ENCODE peak calls at places on chromosome 20, in eight cellular contexts. X is T-helper 17 cell; O is midbrain; F is dermis blood vessel endothelial cell; B is H4; Y is hypothalamus; H is NCI-H460; M is effector CD4-positive, alpha-beta T cell. G is an unnamed sample.

GRCh38 chr20:9348316-9348715 is 166.1 kb upstream of the LAMP5 start:
- DNase-seq in X (no peak), O (no peak), F (no peak), B (no peak), Y (no peak), H (no peak), M (no peak), G (no peak)

GRCh38 chr20:57088436-57088835 is 178.0 kb downstream of the BMP7 start:
- DNase-seq in X (no peak), O (no peak), F (no peak), B (no peak), Y (no peak), H (no peak), M (no peak), G (no peak)

GRCh38 chr20:41533537-41534136 is 84.5 kb downstream of the CHD6 start:
- DNase-seq in X (no peak), O (no peak), F (peak), B (no peak), Y (no peak), H (no peak), M (no peak), G (no peak)

GRCh38 chr20:13341737-13342393 is 120.8 kb downstream of the ISM1 start:
- DNase-seq in X (no peak), O (no peak), F (no peak), B (no peak), Y (no peak), H (no peak), M (no peak), G (no peak)

GRCh38 chr20:59608396-59608795 is 4.1 kb downstream of the PHACTR3 start:
- DNase-seq in X (no peak), O (no peak), F (no peak), B (no peak), Y (no peak), H (no peak), M (no peak), G (no peak)

GRCh38 chr20:44015733-44016103 is 101.1 kb downstream of the TOX2 start:
- DNase-seq in X (no peak), O (no peak), F (no peak), B (no peak), Y (no peak), H (no peak), M (no peak), G (no peak)

GRCh38 chr20:36544134-36545018 is 3.1 kb downstream of the MYL9 start:
- DNase-seq in X (no peak), O (no peak), F (no peak), B (peak), Y (no peak), H (no peak), M (no peak), G (no peak)

GRCh38 chr20:57907131-57908083 is 197.6 kb upstream of the PMEPA1 start:
- DNase-seq in X (no peak), O (no peak), F (no peak), B (no peak), Y (no peak), H (no peak), M (no peak), G (no peak)

GRCh38 chr20:17786221-17786718 is 86.5 kb downstream of the BANF2 start:
- DNase-seq in X (no peak), O (no peak), F (peak), B (no peak), Y (no peak), H (no peak), M (no peak), G (no peak)

GRCh38 chr20:62668441-62669027 is 26.2 kb downstream of the SLCO4A1 start:
- DNase-seq in X (peak), O (peak), F (peak), B (peak), Y (peak), H (peak), M (peak), G (peak)

GRCh38 chr20:2700913-2701620 is 8.5 kb downstream of the EBF4 start:
- DNase-seq in X (no peak), O (peak), F (no peak), B (no peak), Y (no peak), H (no peak), M (no peak), G (peak)

GRCh38 chr20:21623074-21623780 is 82.2 kb upstream of the PAX1 start:
- DNase-seq in X (no peak), O (no peak), F (no peak), B (no peak), Y (no peak), H (no peak), M (no peak), G (no peak)

GRCh38 chr20:41776450-41776849 is 158.3 kb upstream of the CHD6 start:
- DNase-seq in X (no peak), O (no peak), F (no peak), B (no peak), Y (no peak), H (no peak), M (no peak), G (no peak)

GRCh38 chr20:25696384-25697131 is at the start of gene ZNF337:
- DNase-seq in X (peak), O (peak), F (peak), B (peak), Y (peak), H (peak), M (peak), G (peak)

GRCh38 chr20:43842126-43843020 is 72.3 kb upstream of the TOX2 start:
- DNase-seq in X (no peak), O (no peak), F (no peak), B (no peak), Y (no peak), H (no peak), M (no peak), G (no peak)

GRCh38 chr20:22808628-22809027 is 224.3 kb upstream of the FOXA2 start:
- DNase-seq in X (no peak), O (no peak), F (no peak), B (no peak), Y (no peak), H (no peak), M (no peak), G (no peak)

GRCh38 chr20:34473262-34473883 is 42.8 kb upstream of the DYNLRB1 start:
- DNase-seq in X (no peak), O (peak), F (peak), B (peak), Y (no peak), H (peak), M (no peak), G (peak)

GRCh38 chr20:33263784-33264183 is 19.2 kb upstream of the BPIFB1 start:
- DNase-seq in X (no peak), O (no peak), F (no peak), B (no peak), Y (no peak), H (no peak), M (no peak), G (peak)